ENCODE peak calls at places on chromosomes 12 and 14, in six cellular contexts. U, Q, Y, X, O and H are unnamed samples.

GRCh38 chr12:71216725-71217579 is 59.2 kb upstream of the TSPAN8 start:
- DNase-seq in U (peak), X (no peak), O (peak), Q (peak), Y (peak), H (peak)

GRCh38 chr14:64806202-64806861 is 73.4 kb downstream of the SPTB start:
- DNase-seq in Q (no peak), U (peak), X (no peak), O (peak), Y (peak), H (no peak)

GRCh38 chr14:105322791-105323556 is 8.4 kb downstream of the PACS2 start:
- DNase-seq in X (no peak), U (no peak), Q (no peak), O (no peak), Y (no peak), H (no peak)

GRCh38 chr14:50471838-50472465 is 60.4 kb downstream of the MAP4K5 start:
- DNase-seq in Q (no peak), X (no peak), U (no peak), O (no peak), Y (no peak), H (no peak)

GRCh38 chr14:101276309-101277091 is 284.8 kb upstream of the DIO3 start:
- DNase-seq in Y (no peak), U (no peak), X (no peak), Q (no peak), O (peak), H (no peak)

GRCh38 chr14:71244341-71244740 is 337.1 kb downstream of the PCNX1 start:
- DNase-seq in X (no peak), Y (peak), U (no peak), Q (peak), O (no peak), H (no peak)

GRCh38 chr14:93067088-93067487 is 48.6 kb downstream of the ITPK1 start:
- DNase-seq in Q (no peak), Y (no peak), O (no peak), X (no peak), U (no peak), H (no peak)

GRCh38 chr14:65069874-65070709 is 32.2 kb downstream of the MAX start:
- DNase-seq in Q (no peak), U (peak), X (no peak), Y (no peak), O (no peak), H (no peak)

GRCh38 chr12:45725631-45726593 is 3.6 kb upstream of the ARID2 start:
- DNase-seq in Q (peak), Y (peak), X (peak), U (peak), O (peak), H (peak)

GRCh38 chr12:112049351-112049750 is 36.1 kb downstream of the ERP29 start:
- DNase-seq in Q (no peak), U (no peak), Y (no peak), O (no peak), X (no peak), H (no peak)

GRCh38 chr12:89373772-89374572 is 21.7 kb upstream of the DUSP6 start:
- DNase-seq in Q (no peak), U (peak), X (no peak), Y (peak), O (peak), H (no peak)

GRCh38 chr14:52759145-52759544 is 29.2 kb downstream of the STYX start:
- DNase-seq in O (no peak), U (no peak), Q (no peak), Y (no peak), X (no peak), H (no peak)

GRCh38 chr12:89469361-89469760 is 55.2 kb downstream of the GALNT4 start:
- DNase-seq in U (no peak), O (peak), Q (no peak), Y (peak), X (peak), H (no peak)

GRCh38 chr14:102442241-102443211 is 67.0 kb downstream of the ANKRD9 start:
- DNase-seq in U (no peak), X (no peak), Y (no peak), Q (no peak), O (no peak), H (no peak)

GRCh38 chr12:111056618-111057521 is 136.5 kb upstream of the MYL2 start:
- DNase-seq in Q (no peak), X (peak), Y (no peak), O (no peak), U (no peak), H (peak)

GRCh38 chr12:132465269-132466190 is 24.4 kb upstream of the FBRSL1 start:
- DNase-seq in Q (no peak), X (no peak), Y (no peak), O (no peak), U (no peak), H (no peak)

GRCh38 chr12:68175566-68176033 is 16.1 kb upstream of the IFNG start:
- DNase-seq in Q (no peak), Y (no peak), O (no peak), X (peak), U (no peak), H (peak)

GRCh38 chr14:60573943-60574496 is 65.1 kb downstream of the SIX6 start:
- DNase-seq in U (no peak), Q (no peak), Y (peak), X (no peak), O (no peak), H (no peak)

GRCh38 chr12:15636060-15636890 is 152.9 kb downstream of the EPS8 start:
- DNase-seq in U (no peak), Q (no peak), Y (no peak), O (no peak), X (no peak), H (no peak)

GRCh38 chr14:56125772-56126411 is 7.7 kb downstream of the PELI2 start:
- DNase-seq in Y (no peak), X (no peak), O (peak), U (no peak), Q (no peak), H (no peak)

GRCh38 chr12:57549909-57550627 is at the start of gene KIF5A:
- DNase-seq in Y (no peak), Q (peak), O (peak), U (no peak), X (peak), H (peak)

GRCh38 chr14:59278111-59278510 is 89.6 kb downstream of the DAAM1 start:
- DNase-seq in Q (no peak), X (no peak), U (peak), O (peak), Y (peak), H (no peak)

DNA sequence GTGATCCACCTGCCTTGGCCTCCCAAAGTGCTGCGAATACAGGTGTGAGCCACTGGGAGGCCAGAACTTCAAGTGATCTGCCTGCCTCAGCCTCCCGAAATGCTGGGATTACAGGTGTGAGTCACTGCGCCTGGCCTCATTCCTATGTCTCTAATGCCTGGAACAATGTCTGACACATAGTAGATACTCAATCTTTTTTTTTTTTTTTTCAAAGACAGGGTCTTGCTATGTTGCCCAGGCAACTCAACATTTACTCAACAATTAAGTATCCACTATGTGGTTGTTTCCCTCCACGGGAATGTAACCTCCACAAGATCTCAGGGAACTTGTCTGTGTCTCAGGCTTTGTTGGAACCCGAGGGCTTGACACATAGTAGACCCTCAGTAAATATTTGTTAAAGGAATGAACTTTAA is 3.1 kb upstream of the TMEM120B start:
- DNase-seq in U (peak), Q (no peak), Y (peak), X (no peak), O (peak), H (no peak)
- TF ChIP-seq CTCF in U (no peak), Q (no peak), Y (no peak), X (no peak), O (no peak), H (no peak)

DNA sequence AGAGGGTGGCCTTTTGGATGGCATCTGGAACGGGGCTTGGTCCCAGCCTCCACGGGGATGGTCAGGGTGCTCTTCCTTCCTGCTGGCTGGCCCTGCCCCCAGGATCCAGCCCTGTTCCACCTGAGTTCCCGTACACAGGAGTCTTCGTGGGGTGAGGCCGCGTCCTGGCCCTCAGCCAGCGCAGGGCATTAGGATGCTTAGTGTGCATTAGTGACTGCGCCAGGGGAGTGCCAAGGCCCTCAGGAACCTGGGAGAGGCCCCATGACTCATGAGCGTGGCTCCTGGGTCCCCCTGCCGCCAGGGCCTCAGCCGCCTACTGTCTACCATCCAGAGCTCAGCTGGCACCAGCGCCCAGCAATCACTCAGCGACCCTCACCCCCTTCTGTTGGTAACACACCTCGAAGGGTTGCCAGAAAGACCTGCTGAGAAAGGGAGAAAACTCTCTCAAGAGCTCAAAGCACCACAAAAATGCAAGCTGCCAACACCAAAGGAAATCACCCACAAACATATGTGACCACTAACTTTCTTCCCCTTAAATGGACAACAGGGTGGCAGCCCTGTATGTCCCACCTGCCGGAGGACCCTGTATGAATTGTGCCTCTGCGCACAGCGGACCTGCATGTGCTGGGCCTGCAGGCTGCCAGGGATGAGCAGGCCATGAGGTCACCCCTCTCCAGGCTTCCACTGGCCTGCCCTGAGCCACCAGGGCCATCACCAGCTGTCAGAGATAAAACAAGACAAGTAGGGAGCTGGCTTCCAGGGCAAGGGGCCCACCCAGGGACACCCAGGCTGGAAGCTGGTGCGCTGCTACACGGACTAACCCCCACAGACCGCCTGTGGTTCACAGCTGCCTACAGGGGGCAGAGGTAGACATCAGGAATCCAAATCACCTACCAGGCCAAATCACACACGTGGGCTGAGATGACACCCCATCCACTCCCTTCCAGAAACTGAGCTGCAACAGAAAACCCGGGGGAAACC is 28.7 kb downstream of the CCDC85C start:
- DNase-seq in O (peak), X (no peak), U (peak), Y (no peak), Q (peak), H (no peak)
- TF ChIP-seq CTCF in O (peak), X (no peak), U (no peak), Y (peak), Q (peak), H (peak)

DNA sequence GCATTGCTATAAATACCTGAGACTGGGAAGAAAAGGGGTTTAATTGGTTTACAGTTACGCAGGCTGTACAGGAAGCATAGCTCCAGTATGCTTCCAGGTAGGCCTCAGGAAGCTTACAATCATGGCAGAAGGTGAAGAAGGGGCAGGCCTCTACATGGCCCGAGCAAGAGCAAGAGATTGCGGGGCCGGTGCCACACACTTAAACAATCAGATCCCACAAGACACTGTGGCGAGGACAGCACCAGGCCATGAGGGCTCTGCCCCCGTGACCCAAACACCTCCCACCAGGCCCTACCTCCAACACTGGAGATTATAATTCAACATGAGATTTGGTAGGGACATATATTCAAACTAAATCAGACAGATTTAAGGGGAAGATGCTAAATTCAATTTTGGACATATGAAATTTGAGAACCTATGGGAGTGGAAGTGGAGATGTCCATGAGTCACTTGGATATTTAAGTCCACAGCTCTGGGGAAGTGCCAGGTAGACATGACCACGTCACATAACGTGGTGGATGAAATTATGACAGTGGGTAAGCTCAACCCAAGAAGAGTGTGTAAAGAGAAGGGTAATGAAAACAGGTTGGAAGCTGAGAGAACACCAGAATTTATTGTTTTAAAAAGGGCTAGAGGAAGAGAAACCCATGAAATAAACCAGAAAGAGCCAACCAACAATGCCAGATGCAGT is 1.5 kb upstream of the LTA4H start:
- DNase-seq in U (no peak), O (peak), Y (no peak), Q (no peak), X (no peak), H (no peak)
- TF ChIP-seq CTCF in U (no peak), O (no peak), Y (no peak), Q (no peak), X (no peak), H (no peak)

GRCh38 chr14:89252887-89253532 is 164.0 kb downstream of the FOXN3 start:
- DNase-seq in O (no peak), X (no peak), Q (peak), U (no peak), Y (peak), H (no peak)
- TF ChIP-seq CTCF in O (no peak), X (no peak), Q (no peak), U (no peak), Y (no peak), H (no peak)

GRCh38 chr14:39454906-39455539 is 22.8 kb upstream of the FBXO33 start:
- DNase-seq in O (no peak), X (no peak), Q (peak), Y (no peak), U (no peak), H (no peak)
- TF ChIP-seq CTCF in O (no peak), X (no peak), Q (no peak), Y (no peak), U (no peak), H (no peak)

DNA sequence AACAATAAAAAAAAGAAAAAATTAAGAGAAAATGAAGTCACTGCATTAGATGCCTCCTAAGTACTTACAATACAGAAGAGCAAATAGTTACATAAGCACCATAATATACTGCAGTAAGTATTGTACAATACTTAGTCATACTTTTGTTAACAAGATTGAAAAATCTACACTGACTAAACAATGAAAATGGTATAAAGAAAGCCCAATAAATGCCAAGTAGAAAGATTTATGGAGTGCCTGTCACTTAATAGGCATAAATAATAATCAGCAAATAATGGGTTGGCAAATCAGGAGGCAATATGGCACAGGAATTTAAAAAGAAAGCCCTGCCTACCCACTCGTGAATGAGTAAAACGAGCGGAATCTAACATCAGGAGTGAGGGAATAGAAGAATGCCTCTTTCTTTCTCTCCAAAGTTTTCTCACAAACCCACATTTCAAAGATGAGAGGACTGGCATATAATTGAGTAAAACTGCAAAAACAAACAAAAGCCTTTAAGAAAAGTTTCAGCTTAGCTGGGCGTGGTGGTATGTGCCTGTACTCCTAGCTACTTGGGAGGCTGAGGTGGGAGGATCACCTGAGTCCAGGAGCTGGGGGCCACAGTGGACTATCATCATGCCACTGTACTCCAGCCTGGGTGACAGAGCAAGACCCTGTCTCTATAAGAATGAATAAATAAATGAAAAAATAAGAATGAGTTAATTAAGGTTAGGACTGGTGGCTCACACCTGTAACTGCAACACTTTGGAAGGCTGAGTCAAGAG is 36.1 kb downstream of the CRY1 start:
- DNase-seq in O (peak), Q (no peak), U (no peak), Y (peak), X (no peak), H (no peak)
- TF ChIP-seq CTCF in O (no peak), Q (no peak), U (no peak), Y (no peak), X (no peak), H (no peak)

GRCh38 chr12:69602954-69603353 is 7.8 kb downstream of the LRRC10 start:
- DNase-seq in O (no peak), Q (no peak), Y (no peak), X (no peak), U (no peak), H (no peak)
- TF ChIP-seq CTCF in O (no peak), Q (no peak), Y (no peak), X (no peak), U (no peak), H (no peak)

DNA sequence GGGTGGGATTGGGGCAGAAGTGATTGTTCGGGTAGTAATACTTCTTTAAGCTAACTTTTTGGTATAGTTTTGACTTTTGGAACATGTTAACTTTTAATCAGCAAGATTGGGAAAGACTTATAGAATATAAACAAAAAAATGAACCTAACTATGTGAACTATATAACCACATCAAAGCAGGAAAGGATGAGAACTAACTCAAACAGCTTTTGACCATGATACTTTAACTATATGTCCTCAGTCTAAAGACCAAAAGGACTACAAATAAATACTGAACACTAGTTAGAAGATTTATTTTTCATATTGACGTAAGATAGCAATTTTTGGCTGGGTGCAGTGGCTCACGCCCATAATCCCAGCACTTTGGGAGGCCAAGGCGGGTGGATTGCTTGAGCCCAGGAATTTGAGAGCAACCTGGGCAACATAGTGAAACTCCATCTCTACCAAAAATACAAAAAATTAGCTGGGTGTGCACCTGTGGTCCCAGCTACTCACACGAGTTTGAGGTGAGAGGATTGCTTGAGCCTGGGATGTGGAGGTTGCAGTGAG is 108.5 kb upstream of the ATF1 start:
- DNase-seq in Q (no peak), Y (no peak), O (no peak), U (no peak), X (no peak), H (no peak)
- TF ChIP-seq CTCF in Q (no peak), Y (no peak), O (no peak), U (no peak), X (no peak), H (no peak)

DNA sequence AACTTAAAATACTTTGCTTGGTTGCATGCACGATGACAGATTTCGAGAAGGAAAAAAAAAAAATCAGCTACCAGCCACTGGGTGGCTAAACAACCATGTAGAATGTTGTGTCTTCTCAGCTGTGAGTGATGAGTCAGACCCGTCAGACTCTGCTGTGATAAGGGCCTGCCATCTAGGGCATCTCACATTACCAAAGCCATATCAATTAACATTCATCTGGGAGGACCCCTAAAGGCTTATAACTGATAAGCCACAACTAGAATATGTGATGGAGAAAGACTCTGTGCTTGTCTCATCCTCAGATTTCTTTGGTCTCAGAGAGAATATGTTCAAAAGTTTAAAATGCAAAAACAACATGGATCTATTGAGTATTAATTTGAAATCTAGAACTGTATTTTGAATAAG is 111.5 kb downstream of the PAX9 start:
- DNase-seq in U (peak), Q (no peak), X (no peak), O (peak), Y (peak), H (no peak)
- TF ChIP-seq CTCF in U (no peak), Q (no peak), X (no peak), O (no peak), Y (no peak), H (no peak)

GRCh38 chr14:78029471-78030372 is 140.5 kb upstream of the NRXN3 start:
- DNase-seq in U (no peak), Q (no peak), Y (no peak), O (no peak), X (no peak), H (no peak)
- TF ChIP-seq CTCF in U (no peak), Q (peak), Y (no peak), O (no peak), X (no peak), H (no peak)